ENCODE peak calls at places on chromosomes 3 and 15, in nine cellular contexts. Q, S, V, U, T, I, R, N and D are unnamed samples.

GRCh38 chr3:128385080-128385832 is 81.4 kb downstream of the DNAJB8 start:
- DNase-seq in R (no peak), N (no peak), I (no peak), S (no peak), T (no peak), V (no peak), Q (no peak), U (no peak), D (peak; percentile 69)

GRCh38 chr15:52295421-52295991 is at the start of gene MYO5C:
- DNase-seq in S (peak; percentile 93), V (peak; percentile 42), N (peak; percentile 20), T (no peak), Q (no peak), U (no peak), I (no peak), R (peak; percentile 70), D (no peak)

GRCh38 chr15:25775317-25775912 is 87.7 kb downstream of the ATP10A start:
- DNase-seq in N (no peak), R (no peak), Q (no peak), S (no peak), U (peak; percentile 5), I (peak; percentile 26), V (no peak), T (no peak), D (no peak)

GRCh38 chr3:159783780-159784747 is 204.6 kb upstream of the IL12A start:
- DNase-seq in T (no peak), S (no peak), I (no peak), Q (no peak), R (no peak), V (no peak), N (no peak), U (no peak), D (peak; percentile 79)

GRCh38 chr15:77120576-77120975 is 49.7 kb upstream of the TSPAN3 start:
- DNase-seq in I (no peak), T (no peak), N (no peak), U (no peak), V (no peak), R (no peak), Q (no peak), S (no peak), D (no peak)

GRCh38 chr15:100022426-100022825 is 289.2 kb upstream of the LYSMD4 start:
- DNase-seq in T (no peak), N (no peak), S (no peak), U (no peak), V (no peak), I (no peak), R (no peak), Q (no peak), D (no peak)

GRCh38 chr15:31606261-31606669 is 279.6 kb downstream of the KLF13 start:
- DNase-seq in N (no peak), R (no peak), V (no peak), Q (no peak), I (no peak), T (no peak), S (no peak), U (peak; percentile 96), D (peak; percentile 15)

GRCh38 chr15:44009056-44009455 is 182.3 kb downstream of the WDR76 start:
- DNase-seq in R (no peak), U (peak; percentile 77), T (no peak), V (no peak), Q (no peak), S (no peak), N (no peak), I (no peak), D (no peak)

GRCh38 chr3:118909751-118910150 is 124.9 kb downstream of the IGSF11 start:
- DNase-seq in Q (no peak), V (no peak), N (no peak), S (no peak), R (no peak), T (no peak), U (no peak), I (no peak), D (no peak)

GRCh38 chr3:194565597-194566190 is 67.5 kb downstream of the TMEM44 start:
- DNase-seq in Q (no peak), V (no peak), I (no peak), S (no peak), N (no peak), U (peak; percentile 77), R (no peak), T (no peak), D (no peak)

GRCh38 chr3:177427540-177427939 is 230.3 kb upstream of the TBL1XR1 start:
- DNase-seq in T (no peak), N (no peak), I (no peak), V (no peak), U (peak; percentile 51), S (no peak), R (no peak), Q (no peak), D (no peak)

GRCh38 chr3:170220871-170221270 is 1.4 kb upstream of the PRKCI start:
- DNase-seq in I (no peak), R (no peak), U (peak; percentile 29), S (no peak), V (no peak), N (no peak), Q (no peak), T (no peak), D (no peak)

GRCh38 chr3:47664519-47664918 is 85.9 kb upstream of the CSPG5 start:
- DNase-seq in Q (no peak), N (no peak), T (no peak), R (no peak), V (no peak), S (no peak), I (peak; percentile 38), U (peak; percentile 14), D (no peak)

GRCh38 chr15:84852212-84852611 is 32.2 kb upstream of the SLC28A1 start:
- DNase-seq in T (no peak), I (no peak), R (no peak), Q (no peak), S (no peak), U (no peak), N (no peak), V (no peak), D (no peak)

GRCh38 chr15:35603298-35603697 is 57.3 kb upstream of the DPH6 start:
- DNase-seq in Q (no peak), V (no peak), N (no peak), T (no peak), R (no peak), S (no peak), U (peak; percentile 46), I (no peak), D (no peak)

GRCh38 chr3:142863010-142863787 is 25.7 kb downstream of the PCOLCE2 start:
- DNase-seq in Q (no peak), S (no peak), I (no peak), V (no peak), U (no peak), N (no peak), T (no peak), R (no peak), D (no peak)

GRCh38 chr3:150741497-150742140 is 21.4 kb downstream of the SIAH2 start:
- DNase-seq in T (no peak), Q (no peak), V (no peak), N (no peak), U (no peak), R (no peak), I (no peak), S (no peak), D (no peak)

GRCh38 chr3:185242642-185243041 is 11.2 kb downstream of the EHHADH start:
- DNase-seq in R (no peak), V (no peak), S (no peak), Q (no peak), N (no peak), U (no peak), I (no peak), T (no peak), D (no peak)

GRCh38 chr3:149506965-149507364 is 32.5 kb downstream of the TM4SF4 start:
- DNase-seq in R (no peak), T (no peak), N (no peak), I (no peak), U (no peak), V (no peak), S (no peak), Q (no peak), D (no peak)

GRCh38 chr3:172069473-172069872 is 30.1 kb downstream of the FNDC3B start:
- DNase-seq in U (no peak), I (no peak), V (no peak), Q (no peak), R (no peak), T (no peak), S (no peak), N (no peak), D (no peak)